ENCODE peak calls at places on chromosomes 2 and 18, in nine cellular contexts. D, K, E, X, U, O, H, V and J are unnamed samples.
A peak's percentile ranks its signal among the peaks of the same experiment; 100 is the strongest.

GRCh38 chr2:27255660-27256059 is 7.2 kb downstream of the SLC30A3 start:
- DNase-seq in D (no peak), K (peak; percentile 52), E (no peak), X (no peak), U (no peak), O (no peak), H (no peak), V (no peak), J (no peak)

GRCh38 chr18:74715865-74716712 is 118.4 kb downstream of the ZNF407 start:
- DNase-seq in D (no peak), K (no peak), E (no peak), X (no peak), U (no peak), O (no peak), H (no peak), V (no peak), J (no peak)

GRCh38 chr18:39039828-39040227 is 1474.2 kb upstream of the CELF4 start:
- DNase-seq in D (no peak), K (no peak), E (no peak), X (no peak), U (no peak), O (no peak), H (no peak), V (no peak), J (no peak)

GRCh38 chr18:58960946-58961722 is 96.5 kb downstream of the ZNF532 start:
- DNase-seq in D (no peak), K (peak; percentile 28), E (no peak), X (no peak), U (no peak), O (no peak), H (no peak), V (no peak), J (no peak)

GRCh38 chr18:55353806-55354205 is 234.2 kb downstream of the TCF4 start:
- DNase-seq in D (no peak), K (no peak), E (no peak), X (no peak), U (no peak), O (no peak), H (no peak), V (no peak), J (no peak)

GRCh38 chr2:241030333-241030680 is 31.9 kb downstream of the SNED1 start:
- DNase-seq in D (no peak), K (no peak), E (no peak), X (no peak), U (no peak), O (no peak), H (no peak), V (no peak), J (no peak)

GRCh38 chr2:176493221-176493825 is 224.1 kb downstream of the MTX2 start:
- DNase-seq in D (no peak), K (no peak), E (no peak), X (no peak), U (no peak), O (no peak), H (peak; percentile 24), V (no peak), J (no peak)

GRCh38 chr2:221851531-221852045 is 279.5 kb upstream of the EPHA4 start:
- DNase-seq in D (no peak), K (no peak), E (no peak), X (no peak), U (no peak), O (no peak), H (no peak), V (no peak), J (no peak)

GRCh38 chr2:176292608-176293007 is 23.4 kb downstream of the MTX2 start:
- DNase-seq in D (no peak), K (no peak), E (no peak), X (no peak), U (no peak), O (no peak), H (no peak), V (no peak), J (no peak)

GRCh38 chr18:13217466-13217961 is 1.0 kb upstream of the LDLRAD4 start:
- DNase-seq in D (no peak), K (peak; percentile 10), E (peak; percentile 55), X (peak; percentile 18), U (peak; percentile 75), O (peak; percentile 92), H (peak; percentile 49), V (peak; percentile 85), J (peak; percentile 76)

GRCh38 chr2:133365117-133365516 is 203.1 kb downstream of the NCKAP5 start:
- DNase-seq in D (no peak), K (peak; percentile 9), E (no peak), X (no peak), U (no peak), O (no peak), H (no peak), V (no peak), J (no peak)

GRCh38 chr2:86037141-86037794 is 68.4 kb downstream of the POLR1A start:
- DNase-seq in D (peak; percentile 67), K (peak; percentile 89), E (no peak), X (no peak), U (no peak), O (peak; percentile 92), H (peak; percentile 91), V (peak; percentile 87), J (peak; percentile 89)

DNA sequence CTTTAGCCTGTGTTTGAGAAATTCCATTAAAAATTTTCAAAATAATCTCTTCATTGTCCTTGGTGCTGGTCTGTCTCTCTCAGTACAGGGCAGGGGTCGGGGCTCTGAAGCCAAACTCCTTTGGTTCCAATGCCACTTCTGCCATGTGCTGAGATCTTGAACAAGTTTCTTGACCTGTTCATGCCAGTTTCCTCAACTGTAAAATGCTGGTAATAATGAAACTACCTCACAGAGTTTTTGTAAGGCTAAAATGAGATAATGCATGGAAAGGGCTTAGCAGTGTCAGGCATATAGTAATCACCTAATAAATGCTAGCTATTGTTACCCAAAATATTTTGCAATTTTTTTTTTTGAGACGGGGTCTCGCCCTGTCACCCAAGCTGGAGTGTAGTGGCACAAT is 16.9 kb upstream of the MREG start:
- DNase-seq in D (no peak), K (no peak), E (no peak), X (no peak), U (no peak), O (no peak), H (no peak), V (no peak), J (no peak)
- H3K4me3 ChIP-seq in D (no peak overlapping the region), K (no peak overlapping the region), E (no peak overlapping the region), X (no peak overlapping the region), U (no peak overlapping the region), O (no peak overlapping the region), H (no peak overlapping the region), V (no peak overlapping the region), J (no peak overlapping the region)

DNA sequence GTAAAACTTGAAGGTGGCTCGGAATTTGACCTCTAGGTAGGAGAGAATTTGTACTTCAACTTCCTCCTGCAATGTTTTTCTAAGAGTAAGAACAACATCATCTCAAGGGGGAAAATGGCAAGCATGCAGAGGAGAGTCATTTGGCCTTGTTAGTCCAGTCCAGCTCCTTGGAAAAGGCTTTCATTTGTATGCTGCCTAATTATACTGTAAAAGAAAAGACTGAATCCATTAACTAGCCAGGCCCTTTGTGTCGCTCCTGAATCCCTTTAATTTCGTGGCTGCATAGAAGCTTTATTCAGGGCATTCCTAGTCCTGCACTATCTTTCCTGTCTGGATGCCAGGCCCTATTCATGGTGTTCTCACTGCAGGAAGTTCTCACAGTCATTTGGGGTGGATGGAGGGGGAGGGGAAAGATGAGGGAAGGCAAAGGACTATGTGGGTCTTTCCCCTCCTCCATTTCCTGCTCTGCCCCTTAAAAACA is 36.0 kb downstream of the PHLPP1 start:
- DNase-seq in D (no peak), K (peak; percentile 64), E (peak; percentile 93), X (no peak), U (no peak), O (no peak), H (no peak), V (no peak), J (no peak)
- H3K4me3 ChIP-seq in D (no peak overlapping the region), K (no peak overlapping the region), E (no peak overlapping the region), X (no peak overlapping the region), U (no peak overlapping the region), O (no peak overlapping the region), H (no peak overlapping the region), V (no peak overlapping the region), J (no peak overlapping the region)

DNA sequence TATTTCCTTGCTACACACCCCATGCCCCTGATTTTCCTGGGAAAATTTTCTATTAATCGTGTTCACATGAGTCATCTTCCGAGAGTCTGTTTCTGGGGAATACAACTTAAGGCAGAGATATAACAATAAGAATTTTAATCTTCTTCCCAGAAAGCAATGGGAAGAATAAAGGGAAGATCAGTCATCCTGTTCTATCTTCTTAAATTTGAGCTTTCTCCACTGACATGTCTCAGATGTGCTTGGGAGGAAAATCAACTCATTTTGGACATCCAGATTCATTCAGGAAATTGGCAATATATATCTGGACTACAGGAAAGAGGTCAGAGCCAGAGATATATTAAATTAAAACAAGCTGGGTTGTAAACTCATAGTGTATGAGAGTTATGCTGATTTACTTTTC is 62.3 kb upstream of the SPAG16 start:
- DNase-seq in D (no peak), K (peak; percentile 56), E (no peak), X (no peak), U (no peak), O (no peak), H (no peak), V (no peak), J (no peak)
- H3K4me3 ChIP-seq in D (no peak overlapping the region), K (peak overlapping the region; percentile 23), E (no peak overlapping the region), X (no peak overlapping the region), U (no peak overlapping the region), O (no peak overlapping the region), H (no peak overlapping the region), V (no peak overlapping the region), J (no peak overlapping the region)

DNA sequence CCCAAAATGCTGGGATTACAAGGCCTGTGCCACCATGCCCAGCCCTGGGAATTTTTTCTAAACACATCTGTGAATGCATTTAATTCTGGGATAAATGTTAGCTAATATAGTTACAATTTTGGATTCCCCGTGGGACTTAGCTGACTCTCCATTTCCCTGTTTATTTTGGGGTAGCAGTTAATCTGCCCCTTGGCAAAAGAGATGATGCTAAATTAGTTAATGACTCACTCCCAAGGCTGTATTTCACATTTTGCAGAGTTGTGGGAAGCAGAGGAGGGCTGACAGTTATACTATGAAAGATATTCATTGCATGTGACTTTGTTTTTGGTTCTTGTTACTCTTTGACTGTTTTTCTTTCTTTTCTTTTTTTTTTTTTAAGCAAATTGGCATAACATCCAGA is 3.2 kb downstream of the MTHFD2 start:
- DNase-seq in D (no peak), K (peak; percentile 52), E (no peak), X (no peak), U (no peak), O (no peak), H (peak; percentile 67), V (no peak), J (no peak)
- H3K4me3 ChIP-seq in D (no peak overlapping the region), K (peak overlapping the region; percentile 77), E (no peak overlapping the region), X (no peak overlapping the region), U (no peak overlapping the region), O (no peak overlapping the region), H (no peak overlapping the region), V (no peak overlapping the region), J (no peak overlapping the region)

DNA sequence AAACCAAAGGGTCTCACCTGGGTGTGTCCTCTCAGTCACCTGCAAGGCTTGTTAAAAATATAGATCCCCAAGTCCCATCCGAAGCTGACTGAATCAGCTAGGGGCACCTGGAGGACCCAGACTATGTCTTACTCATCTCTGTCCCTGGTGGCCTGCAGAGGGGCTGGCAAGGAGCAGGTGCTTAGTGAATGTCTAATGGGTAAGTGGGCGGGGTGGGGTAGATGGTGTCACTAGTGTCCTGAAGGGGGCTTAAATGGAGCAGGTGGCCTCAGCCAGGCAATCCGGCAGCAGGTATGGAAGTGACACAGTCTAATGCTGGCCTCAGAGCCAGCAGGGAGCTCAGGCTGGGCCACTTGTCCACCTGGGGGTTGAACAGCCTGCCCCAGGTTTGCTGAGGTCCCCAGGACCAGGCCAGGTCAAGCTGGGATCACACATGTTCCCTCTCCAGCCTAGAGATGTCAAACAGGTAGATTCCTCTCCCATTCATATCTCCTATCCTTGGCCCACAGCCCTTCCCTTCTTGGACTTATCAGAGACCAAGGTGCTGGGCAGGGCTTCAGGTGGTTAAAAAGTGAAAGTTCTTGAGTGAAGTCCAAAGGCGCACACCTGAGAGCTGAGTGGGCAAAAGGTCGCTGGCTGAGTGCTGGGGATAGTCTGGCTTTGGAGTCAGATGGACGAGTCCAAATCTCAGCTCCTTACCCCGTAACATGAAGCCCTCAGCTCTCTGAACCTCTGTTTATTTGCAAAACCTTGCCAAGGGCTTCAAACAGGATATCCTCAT is 1.6 kb downstream of the STEAP3 start:
- DNase-seq in D (no peak), K (no peak), E (peak; percentile 38), X (no peak), U (peak; percentile 59), O (no peak), H (no peak), V (no peak), J (no peak)
- H3K4me3 ChIP-seq in D (no peak overlapping the region), K (no peak overlapping the region), E (no peak overlapping the region), X (no peak overlapping the region), U (no peak overlapping the region), O (no peak overlapping the region), H (no peak overlapping the region), V (no peak overlapping the region), J (no peak overlapping the region)